ENCODE peak calls at places on chromosomes 1 and 21, in ten cellular contexts. One of them, this sample, is unnamed.

GRCh38 chr1:221159608-221160007 is 280.4 kb downstream of the HLX start:
- DNase-seq in mesothelial cell of epicardium: no peak
- DNase-seq in lung: no peak
- DNase-seq in A549: no peak
- DNase-seq in cardiac muscle cell: no peak
- DNase-seq in colonic mucosa: no peak
- DNase-seq in HCT116: no peak
- DNase-seq in choroid plexus epithelial cell: no peak
- DNase-seq in heart right ventricle: no peak
- DNase-seq in transverse colon: no peak
- DNase-seq in this sample: no peak

GRCh38 chr1:157956754-157957153 is 36.7 kb upstream of the KIRREL1 start:
- DNase-seq in mesothelial cell of epicardium: no peak
- DNase-seq in lung: no peak
- DNase-seq in A549: no peak
- DNase-seq in cardiac muscle cell: no peak
- DNase-seq in colonic mucosa: no peak
- DNase-seq in HCT116: no peak
- DNase-seq in choroid plexus epithelial cell: no peak
- DNase-seq in heart right ventricle: no peak
- DNase-seq in transverse colon: no peak
- DNase-seq in this sample: no peak

GRCh38 chr1:17013598-17014320 is 2.0 kb upstream of the ATP13A2 start:
- DNase-seq in mesothelial cell of epicardium: no peak
- DNase-seq in lung: peak
- DNase-seq in A549: no peak
- DNase-seq in cardiac muscle cell: no peak
- DNase-seq in colonic mucosa: no peak
- DNase-seq in HCT116: no peak
- DNase-seq in choroid plexus epithelial cell: no peak
- DNase-seq in heart right ventricle: no peak
- DNase-seq in transverse colon: peak
- DNase-seq in this sample: no peak

GRCh38 chr21:30104246-30104645 is 62.4 kb downstream of the CLDN17 start:
- DNase-seq in mesothelial cell of epicardium: no peak
- DNase-seq in lung: no peak
- DNase-seq in A549: no peak
- DNase-seq in cardiac muscle cell: no peak
- DNase-seq in colonic mucosa: no peak
- DNase-seq in HCT116: no peak
- DNase-seq in choroid plexus epithelial cell: no peak
- DNase-seq in heart right ventricle: no peak
- DNase-seq in transverse colon: no peak
- DNase-seq in this sample: no peak

GRCh38 chr1:62131093-62131725 is 63.4 kb upstream of the L1TD1 start:
- DNase-seq in mesothelial cell of epicardium: no peak
- DNase-seq in lung: no peak
- DNase-seq in A549: peak
- DNase-seq in cardiac muscle cell: peak
- DNase-seq in colonic mucosa: peak
- DNase-seq in HCT116: no peak
- DNase-seq in choroid plexus epithelial cell: peak
- DNase-seq in heart right ventricle: peak
- DNase-seq in transverse colon: peak
- DNase-seq in this sample: peak

GRCh38 chr1:40986929-40987328 is 7.4 kb downstream of the CTPS1 start:
- DNase-seq in mesothelial cell of epicardium: no peak
- DNase-seq in lung: no peak
- DNase-seq in A549: no peak
- DNase-seq in cardiac muscle cell: no peak
- DNase-seq in colonic mucosa: no peak
- DNase-seq in HCT116: no peak
- DNase-seq in choroid plexus epithelial cell: peak
- DNase-seq in heart right ventricle: no peak
- DNase-seq in transverse colon: no peak
- DNase-seq in this sample: no peak

GRCh38 chr1:177286396-177286795 is 115.6 kb downstream of the BRINP2 start:
- DNase-seq in mesothelial cell of epicardium: no peak
- DNase-seq in lung: no peak
- DNase-seq in A549: no peak
- DNase-seq in cardiac muscle cell: peak
- DNase-seq in colonic mucosa: no peak
- DNase-seq in HCT116: no peak
- DNase-seq in choroid plexus epithelial cell: peak
- DNase-seq in heart right ventricle: no peak
- DNase-seq in transverse colon: no peak
- DNase-seq in this sample: no peak

GRCh38 chr1:58401991-58402390 is 144.5 kb downstream of the OMA1 start:
- DNase-seq in mesothelial cell of epicardium: no peak
- DNase-seq in lung: no peak
- DNase-seq in A549: no peak
- DNase-seq in cardiac muscle cell: peak
- DNase-seq in colonic mucosa: no peak
- DNase-seq in HCT116: no peak
- DNase-seq in choroid plexus epithelial cell: peak
- DNase-seq in heart right ventricle: peak
- DNase-seq in transverse colon: no peak
- DNase-seq in this sample: no peak

GRCh38 chr1:164613176-164613575 is 54.2 kb downstream of the PBX1 start:
- DNase-seq in mesothelial cell of epicardium: no peak
- DNase-seq in lung: no peak
- DNase-seq in A549: no peak
- DNase-seq in cardiac muscle cell: no peak
- DNase-seq in colonic mucosa: peak
- DNase-seq in HCT116: peak
- DNase-seq in choroid plexus epithelial cell: no peak
- DNase-seq in heart right ventricle: no peak
- DNase-seq in transverse colon: peak
- DNase-seq in this sample: peak

GRCh38 chr1:17596651-17597509 is 57.4 kb downstream of the ARHGEF10L start:
- DNase-seq in mesothelial cell of epicardium: no peak
- DNase-seq in lung: no peak
- DNase-seq in A549: no peak
- DNase-seq in cardiac muscle cell: no peak
- DNase-seq in colonic mucosa: peak
- DNase-seq in HCT116: no peak
- DNase-seq in choroid plexus epithelial cell: no peak
- DNase-seq in heart right ventricle: no peak
- DNase-seq in transverse colon: peak
- DNase-seq in this sample: no peak

GRCh38 chr1:78426398-78426797 is 64.4 kb upstream of the PTGFR start:
- DNase-seq in mesothelial cell of epicardium: no peak
- DNase-seq in lung: no peak
- DNase-seq in A549: no peak
- DNase-seq in cardiac muscle cell: no peak
- DNase-seq in colonic mucosa: no peak
- DNase-seq in HCT116: no peak
- DNase-seq in choroid plexus epithelial cell: no peak
- DNase-seq in heart right ventricle: no peak
- DNase-seq in transverse colon: no peak
- DNase-seq in this sample: no peak

GRCh38 chr1:223832637-223832943 is 13.2 kb downstream of the TP53BP2 start:
- DNase-seq in mesothelial cell of epicardium: no peak
- DNase-seq in lung: no peak
- DNase-seq in A549: no peak
- DNase-seq in cardiac muscle cell: no peak
- DNase-seq in colonic mucosa: no peak
- DNase-seq in HCT116: no peak
- DNase-seq in choroid plexus epithelial cell: no peak
- DNase-seq in heart right ventricle: no peak
- DNase-seq in transverse colon: no peak
- DNase-seq in this sample: no peak
- TF ChIP-seq CTCF in mesothelial cell of epicardium: no peak
- TF ChIP-seq CTCF in lung: no peak
- TF ChIP-seq CTCF in A549: no peak
- TF ChIP-seq CTCF in cardiac muscle cell: no peak
- TF ChIP-seq CTCF in colonic mucosa: no peak
- TF ChIP-seq CTCF in HCT116: no peak
- TF ChIP-seq CTCF in choroid plexus epithelial cell: no peak
- TF ChIP-seq CTCF in heart right ventricle: no peak
- TF ChIP-seq CTCF in transverse colon: no peak
- TF ChIP-seq CTCF in this sample: no peak

GRCh38 chr21:14584357-14585095 is 38.4 kb upstream of the SAMSN1 start:
- DNase-seq in mesothelial cell of epicardium: no peak
- DNase-seq in lung: no peak
- DNase-seq in A549: no peak
- DNase-seq in cardiac muscle cell: no peak
- DNase-seq in colonic mucosa: no peak
- DNase-seq in HCT116: no peak
- DNase-seq in choroid plexus epithelial cell: no peak
- DNase-seq in heart right ventricle: no peak
- DNase-seq in transverse colon: no peak
- DNase-seq in this sample: no peak

GRCh38 chr21:14585122-14585521 is 39.0 kb upstream of the SAMSN1 start:
- DNase-seq in mesothelial cell of epicardium: no peak
- DNase-seq in lung: no peak
- DNase-seq in A549: no peak
- DNase-seq in cardiac muscle cell: no peak
- DNase-seq in colonic mucosa: no peak
- DNase-seq in HCT116: no peak
- DNase-seq in choroid plexus epithelial cell: no peak
- DNase-seq in heart right ventricle: no peak
- DNase-seq in transverse colon: no peak
- DNase-seq in this sample: no peak

GRCh38 chr21:14583629-14584251 is 37.6 kb upstream of the SAMSN1 start:
- DNase-seq in mesothelial cell of epicardium: no peak
- DNase-seq in lung: no peak
- DNase-seq in A549: no peak
- DNase-seq in cardiac muscle cell: no peak
- DNase-seq in colonic mucosa: no peak
- DNase-seq in HCT116: no peak
- DNase-seq in choroid plexus epithelial cell: peak
- DNase-seq in heart right ventricle: no peak
- DNase-seq in transverse colon: no peak
- DNase-seq in this sample: no peak

GRCh38 chr21:14589855-14590563 is 43.9 kb upstream of the SAMSN1 start:
- DNase-seq in mesothelial cell of epicardium: no peak
- DNase-seq in lung: no peak
- DNase-seq in A549: no peak
- DNase-seq in cardiac muscle cell: no peak
- DNase-seq in colonic mucosa: no peak
- DNase-seq in HCT116: no peak
- DNase-seq in choroid plexus epithelial cell: no peak
- DNase-seq in heart right ventricle: no peak
- DNase-seq in transverse colon: no peak
- DNase-seq in this sample: no peak

GRCh38 chr21:14587266-14587665 is 41.2 kb upstream of the SAMSN1 start:
- DNase-seq in mesothelial cell of epicardium: no peak
- DNase-seq in lung: no peak
- DNase-seq in A549: no peak
- DNase-seq in cardiac muscle cell: no peak
- DNase-seq in colonic mucosa: no peak
- DNase-seq in HCT116: no peak
- DNase-seq in choroid plexus epithelial cell: no peak
- DNase-seq in heart right ventricle: no peak
- DNase-seq in transverse colon: no peak
- DNase-seq in this sample: no peak
- TF ChIP-seq CTCF in mesothelial cell of epicardium: no peak
- TF ChIP-seq CTCF in lung: no peak
- TF ChIP-seq CTCF in A549: no peak
- TF ChIP-seq CTCF in cardiac muscle cell: no peak
- TF ChIP-seq CTCF in colonic mucosa: no peak
- TF ChIP-seq CTCF in HCT116: no peak
- TF ChIP-seq CTCF in choroid plexus epithelial cell: no peak
- TF ChIP-seq CTCF in heart right ventricle: no peak
- TF ChIP-seq CTCF in transverse colon: no peak
- TF ChIP-seq CTCF in this sample: no peak

GRCh38 chr21:44454058-44454457 is 1.3 kb upstream of the LRRC3 start:
- DNase-seq in mesothelial cell of epicardium: no peak
- DNase-seq in lung: no peak
- DNase-seq in A549: no peak
- DNase-seq in cardiac muscle cell: no peak
- DNase-seq in colonic mucosa: no peak
- DNase-seq in HCT116: no peak
- DNase-seq in choroid plexus epithelial cell: no peak
- DNase-seq in heart right ventricle: no peak
- DNase-seq in transverse colon: no peak
- DNase-seq in this sample: no peak

GRCh38 chr21:44454747-44455523 is at the start of gene LRRC3:
- DNase-seq in mesothelial cell of epicardium: peak
- DNase-seq in lung: peak
- DNase-seq in A549: peak
- DNase-seq in cardiac muscle cell: peak
- DNase-seq in colonic mucosa: peak
- DNase-seq in HCT116: peak
- DNase-seq in choroid plexus epithelial cell: peak
- DNase-seq in heart right ventricle: peak
- DNase-seq in transverse colon: peak
- DNase-seq in this sample: peak

GRCh38 chr21:44456207-44456914 is 1.1 kb downstream of the LRRC3 start:
- DNase-seq in mesothelial cell of epicardium: no peak
- DNase-seq in lung: no peak
- DNase-seq in A549: no peak
- DNase-seq in cardiac muscle cell: no peak
- DNase-seq in colonic mucosa: no peak
- DNase-seq in HCT116: no peak
- DNase-seq in choroid plexus epithelial cell: no peak
- DNase-seq in heart right ventricle: no peak
- DNase-seq in transverse colon: no peak
- DNase-seq in this sample: no peak

GRCh38 chr21:44456915-44457736 is 1.8 kb downstream of the LRRC3 start:
- DNase-seq in mesothelial cell of epicardium: no peak
- DNase-seq in lung: no peak
- DNase-seq in A549: no peak
- DNase-seq in cardiac muscle cell: no peak
- DNase-seq in colonic mucosa: no peak
- DNase-seq in HCT116: no peak
- DNase-seq in choroid plexus epithelial cell: no peak
- DNase-seq in heart right ventricle: no peak
- DNase-seq in transverse colon: no peak
- DNase-seq in this sample: no peak

GRCh38 chr21:44455524-44456206 is 355 bp downstream of the LRRC3 start:
- DNase-seq in mesothelial cell of epicardium: no peak
- DNase-seq in lung: peak
- DNase-seq in A549: peak
- DNase-seq in cardiac muscle cell: peak
- DNase-seq in colonic mucosa: peak
- DNase-seq in HCT116: no peak
- DNase-seq in choroid plexus epithelial cell: peak
- DNase-seq in heart right ventricle: no peak
- DNase-seq in transverse colon: peak
- DNase-seq in this sample: peak
- TF ChIP-seq CTCF in mesothelial cell of epicardium: no peak
- TF ChIP-seq CTCF in lung: no peak
- TF ChIP-seq CTCF in A549: peak
- TF ChIP-seq CTCF in cardiac muscle cell: peak
- TF ChIP-seq CTCF in colonic mucosa: no peak
- TF ChIP-seq CTCF in HCT116: no peak
- TF ChIP-seq CTCF in choroid plexus epithelial cell: no peak
- TF ChIP-seq CTCF in heart right ventricle: peak
- TF ChIP-seq CTCF in transverse colon: no peak
- TF ChIP-seq CTCF in this sample: no peak

DNA sequence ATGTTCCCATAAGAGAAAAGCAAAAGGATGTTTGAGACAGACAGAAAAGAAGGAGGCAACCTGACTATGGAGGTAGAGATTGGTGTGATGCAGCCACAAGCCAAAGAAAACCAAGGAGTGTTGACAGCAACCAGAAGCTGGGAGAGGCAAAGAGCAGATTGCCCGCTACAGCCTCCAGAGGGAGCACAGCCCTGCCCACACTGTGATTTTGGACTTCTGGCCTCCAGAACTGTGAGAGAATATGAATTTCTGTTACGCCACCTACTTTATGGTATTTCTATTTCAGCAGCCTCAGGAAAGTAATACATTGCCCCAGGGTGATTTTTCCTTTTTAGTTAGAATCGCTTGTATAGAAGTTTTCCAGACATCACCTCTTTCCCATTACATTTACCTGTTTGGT is 28.4 kb downstream of the SLAMF6 start:
- DNase-seq in mesothelial cell of epicardium: no peak
- DNase-seq in lung: no peak
- DNase-seq in A549: peak
- DNase-seq in cardiac muscle cell: peak
- DNase-seq in colonic mucosa: no peak
- DNase-seq in HCT116: peak
- DNase-seq in choroid plexus epithelial cell: peak
- DNase-seq in heart right ventricle: no peak
- DNase-seq in transverse colon: no peak
- DNase-seq in this sample: peak
- TF ChIP-seq CTCF in mesothelial cell of epicardium: no peak
- TF ChIP-seq CTCF in lung: no peak
- TF ChIP-seq CTCF in A549: peak
- TF ChIP-seq CTCF in cardiac muscle cell: peak
- TF ChIP-seq CTCF in colonic mucosa: peak
- TF ChIP-seq CTCF in HCT116: peak
- TF ChIP-seq CTCF in choroid plexus epithelial cell: peak
- TF ChIP-seq CTCF in heart right ventricle: no peak
- TF ChIP-seq CTCF in transverse colon: no peak
- TF ChIP-seq CTCF in this sample: no peak

This sample was measured in stomach.